ENCODE peak calls at places on chromosomes 7 and 10, in seven cellular contexts. F, Q, N, V, D, W and T are unnamed samples.

GRCh38 chr10:95290446-95290800 is 380 bp downstream of the PDLIM1 start:
- DNase-seq in F (no peak), Q (no peak), N (no peak), V (no peak), D (no peak), W (no peak), T (no peak)

GRCh38 chr10:70858759-70859158 is 29.6 kb downstream of the PCBD1 start:
- DNase-seq in F (no peak), Q (no peak), N (no peak), V (no peak), D (no peak), W (no peak), T (no peak)

GRCh38 chr7:102190777-102191176 is 95.9 kb upstream of the SH2B2 start:
- DNase-seq in F (no peak), Q (no peak), N (no peak), V (no peak), D (no peak), W (no peak), T (no peak)

GRCh38 chr7:132419538-132419937 is 156.7 kb downstream of the PLXNA4 start:
- DNase-seq in F (no peak), Q (no peak), N (no peak), V (no peak), D (peak), W (no peak), T (no peak)

GRCh38 chr10:69269761-69270160 is 8.5 kb upstream of the HK1 start:
- DNase-seq in F (peak), Q (no peak), N (no peak), V (no peak), D (peak), W (peak), T (no peak)

GRCh38 chr10:17236468-17236886 is 8.4 kb downstream of the VIM start:
- DNase-seq in F (no peak), Q (no peak), N (no peak), V (no peak), D (peak), W (no peak), T (no peak)

GRCh38 chr10:128850647-128851046 is 616.4 kb upstream of the MGMT start:
- DNase-seq in F (no peak), Q (no peak), N (no peak), V (no peak), D (no peak), W (no peak), T (no peak)

GRCh38 chr7:46566375-46566774 is 645.3 kb upstream of the IGFBP3 start:
- DNase-seq in F (peak), Q (no peak), N (no peak), V (no peak), D (no peak), W (no peak), T (no peak)

GRCh38 chr10:106387063-106387462 is 777.4 kb downstream of the SORCS1 start:
- DNase-seq in F (peak), Q (no peak), N (no peak), V (no peak), D (no peak), W (no peak), T (no peak)

GRCh38 chr7:103702454-103702853 is 256.4 kb upstream of the SLC26A5 start:
- DNase-seq in F (peak), Q (no peak), N (no peak), V (no peak), D (no peak), W (no peak), T (no peak)

GRCh38 chr10:33291053-33291592 is 43.3 kb downstream of the NRP1 start:
- DNase-seq in F (peak), Q (no peak), N (no peak), V (no peak), D (peak), W (peak), T (no peak)

GRCh38 chr7:30681262-30682130 is 760 bp downstream of the CRHR2 start:
- DNase-seq in F (no peak), Q (no peak), N (peak), V (peak), D (no peak), W (no peak), T (peak)

GRCh38 chr10:110488944-110489343 is 8.8 kb upstream of the DUSP5 start:
- DNase-seq in F (no peak), Q (no peak), N (no peak), V (no peak), D (no peak), W (no peak), T (no peak)

GRCh38 chr7:18420758-18421157 is 74.8 kb upstream of the HDAC9 start:
- DNase-seq in F (peak), Q (no peak), N (no peak), V (no peak), D (peak), W (no peak), T (no peak)

GRCh38 chr7:108848486-108848885 is 278.8 kb downstream of the DNAJB9 start:
- DNase-seq in F (no peak), Q (no peak), N (no peak), V (peak), D (no peak), W (no peak), T (no peak)

GRCh38 chr10:70359017-70359550 is 23.3 kb downstream of the LRRC20 start:
- DNase-seq in F (no peak), Q (no peak), N (no peak), V (no peak), D (no peak), W (no peak), T (no peak)

GRCh38 chr7:136086712-136087111 is 109.6 kb upstream of the MTPN start:
- DNase-seq in F (peak), Q (peak), N (peak), V (peak), D (peak), W (peak), T (peak)

DNA sequence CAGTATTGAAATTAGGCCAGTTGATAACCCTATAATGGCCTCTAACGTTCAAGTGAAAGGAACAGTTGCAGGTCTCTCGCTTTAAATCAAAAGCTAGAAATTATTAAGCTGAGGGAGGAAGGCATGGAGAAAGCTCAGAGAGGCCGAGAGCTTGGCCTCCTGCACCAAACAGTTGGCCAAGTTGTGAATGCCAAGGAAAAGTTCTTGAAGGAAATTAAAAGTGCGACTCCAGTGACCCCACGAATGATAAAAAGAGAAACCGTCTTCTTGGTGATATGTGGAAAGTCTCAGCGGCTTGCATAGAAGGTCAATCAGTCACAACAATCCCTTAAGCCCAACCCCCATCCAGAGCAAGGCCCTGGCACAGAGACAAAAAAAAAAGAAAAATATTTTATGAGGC is 42.8 kb upstream of the INPP5A start:
- DNase-seq in F (no peak), Q (no peak), N (no peak), V (no peak), D (no peak), W (no peak), T (no peak)
- H2BK5ac ChIP-seq in F (no peak), Q (no peak), N (no peak), V (no peak), D (no peak), W (no peak), T (no peak)

GRCh38 chr7:6237730-6238129 is 34.7 kb downstream of the CYTH3 start:
- DNase-seq in F (no peak), Q (no peak), N (no peak), V (no peak), D (no peak), W (no peak), T (no peak)
- H2BK5ac ChIP-seq in F (no peak), Q (no peak), N (no peak), V (no peak), D (no peak), W (no peak), T (no peak)

GRCh38 chr7:140006600-140006999 is 56.2 kb downstream of the PARP12 start:
- DNase-seq in F (no peak), Q (no peak), N (no peak), V (no peak), D (no peak), W (no peak), T (no peak)

GRCh38 chr7:140008755-140009610 is 53.8 kb downstream of the PARP12 start:
- DNase-seq in F (no peak), Q (no peak), N (no peak), V (no peak), D (no peak), W (no peak), T (no peak)

GRCh38 chr7:140005341-140005740 is 57.4 kb downstream of the PARP12 start:
- DNase-seq in F (no peak), Q (no peak), N (no peak), V (no peak), D (no peak), W (no peak), T (no peak)

GRCh38 chr7:140005754-140006503 is 56.8 kb downstream of the PARP12 start:
- DNase-seq in F (no peak), Q (peak), N (peak), V (peak), D (peak), W (no peak), T (peak)

GRCh38 chr7:140007051-140007690 is 55.6 kb downstream of the PARP12 start:
- DNase-seq in F (no peak), Q (no peak), N (no peak), V (no peak), D (no peak), W (no peak), T (no peak)
- H2BK5ac ChIP-seq in F (no peak), Q (no peak), N (no peak), V (no peak), D (no peak), W (no peak), T (no peak)

DNA sequence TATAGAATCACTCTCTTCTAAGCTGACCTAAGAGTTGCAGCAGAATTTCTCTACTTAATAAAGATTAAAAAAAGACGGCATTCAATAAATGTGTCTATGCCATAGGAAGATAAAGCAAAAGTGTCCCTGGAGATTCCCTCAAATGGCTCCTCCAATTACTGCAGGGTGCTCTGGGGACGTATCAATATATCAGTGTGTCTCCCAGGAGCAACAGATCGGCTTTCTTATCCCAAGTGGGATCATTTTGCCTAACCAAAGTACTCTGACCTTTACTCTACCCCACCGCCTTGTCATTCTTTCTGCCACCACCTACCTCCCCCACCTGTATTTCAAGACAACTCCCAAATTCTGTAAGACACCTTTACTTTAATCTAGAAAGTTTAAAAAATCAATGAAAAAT is 202.0 kb upstream of the SEMA3C start:
- DNase-seq in F (no peak), Q (no peak), N (no peak), V (no peak), D (no peak), W (no peak), T (no peak)
- H2BK5ac ChIP-seq in F (no peak), Q (no peak), N (no peak), V (no peak), D (no peak), W (no peak), T (no peak)

GRCh38 chr10:118485641-118486040 is 109.8 kb downstream of the PRLHR start:
- DNase-seq in F (no peak), Q (no peak), N (no peak), V (no peak), D (no peak), W (no peak), T (no peak)

GRCh38 chr10:118481871-118482270 is 113.6 kb downstream of the PRLHR start:
- DNase-seq in F (no peak), Q (no peak), N (no peak), V (no peak), D (no peak), W (no peak), T (no peak)

GRCh38 chr10:118482393-118483331 is 112.8 kb downstream of the PRLHR start:
- DNase-seq in F (no peak), Q (no peak), N (no peak), V (no peak), D (no peak), W (no peak), T (no peak)

GRCh38 chr10:118484152-118484871 is 111.1 kb downstream of the PRLHR start:
- DNase-seq in F (no peak), Q (no peak), N (no peak), V (no peak), D (no peak), W (no peak), T (no peak)

GRCh38 chr10:118483496-118483895 is 112.0 kb downstream of the PRLHR start:
- DNase-seq in F (no peak), Q (no peak), N (no peak), V (no peak), D (no peak), W (no peak), T (no peak)
- H2BK5ac ChIP-seq in F (no peak), Q (no peak), N (no peak), V (no peak), D (no peak), W (no peak), T (no peak)

GRCh38 chr7:216360-217300 is 24.3 kb downstream of the FAM20C start:
- DNase-seq in F (no peak), Q (no peak), N (no peak), V (no peak), D (peak), W (no peak), T (no peak)

GRCh38 chr7:218316-218715 is 25.9 kb downstream of the FAM20C start:
- DNase-seq in F (no peak), Q (no peak), N (no peak), V (no peak), D (no peak), W (no peak), T (no peak)

GRCh38 chr7:218896-219580 is 26.7 kb downstream of the FAM20C start:
- DNase-seq in F (no peak), Q (no peak), N (no peak), V (no peak), D (no peak), W (no peak), T (no peak)

GRCh38 chr7:219581-220150 is 27.3 kb downstream of the FAM20C start:
- DNase-seq in F (no peak), Q (no peak), N (no peak), V (no peak), D (no peak), W (no peak), T (no peak)

DNA sequence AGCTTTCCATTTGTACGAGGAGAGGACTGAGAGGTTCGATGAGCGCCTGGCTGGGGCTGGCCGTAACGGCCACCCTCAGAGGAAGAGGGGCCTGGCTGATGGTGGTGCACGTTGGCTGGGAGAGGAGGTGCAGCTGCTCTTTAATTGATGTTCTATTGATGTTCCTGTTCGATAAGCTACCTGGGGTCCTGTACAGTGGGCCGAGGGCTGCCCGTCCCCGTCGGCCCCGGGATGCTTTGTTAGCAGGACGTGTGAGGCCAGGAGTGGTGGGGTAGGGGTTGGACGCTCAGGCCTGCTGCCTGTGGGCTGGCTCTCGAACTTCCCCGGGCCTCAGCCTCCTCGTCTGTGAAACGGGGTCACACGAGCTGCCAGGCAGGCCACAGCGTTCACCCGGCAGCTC is 25.4 kb downstream of the FAM20C start:
- DNase-seq in F (no peak), Q (no peak), N (no peak), V (no peak), D (no peak), W (no peak), T (no peak)
- H2BK5ac ChIP-seq in F (no peak), Q (no peak), N (no peak), V (no peak), D (no peak), W (no peak), T (no peak)

DNA sequence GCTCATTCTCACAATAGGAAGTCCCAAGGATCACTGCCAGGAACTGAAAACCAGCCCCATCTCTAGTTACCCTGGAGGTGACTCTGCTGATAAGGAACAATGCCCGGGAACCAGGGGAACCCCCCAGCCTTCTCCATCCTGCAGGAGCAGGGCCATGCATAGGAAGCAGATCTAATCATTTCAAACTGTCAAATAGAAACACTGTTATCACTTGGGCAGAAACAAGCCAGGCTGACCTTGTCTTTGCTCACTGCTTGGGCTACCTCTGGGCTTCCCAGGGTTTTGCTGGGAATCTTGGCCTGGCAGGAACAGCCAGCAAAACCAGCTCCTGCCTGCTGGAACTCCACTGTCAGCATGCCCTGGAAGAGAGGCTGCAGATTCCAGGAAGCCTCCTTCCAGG is 114.1 kb downstream of the RNF216 start:
- DNase-seq in F (peak), Q (no peak), N (no peak), V (no peak), D (no peak), W (no peak), T (peak)
- H2BK5ac ChIP-seq in F (no peak), Q (no peak), N (no peak), V (no peak), D (no peak), W (no peak), T (peak)

GRCh38 chr7:114856625-114857024 is 65.3 kb upstream of the MDFIC start:
- DNase-seq in F (peak), Q (peak), N (no peak), V (no peak), D (no peak), W (no peak), T (peak)

GRCh38 chr7:114857605-114858004 is 64.3 kb upstream of the MDFIC start:
- DNase-seq in F (peak), Q (no peak), N (no peak), V (no peak), D (no peak), W (no peak), T (peak)

GRCh38 chr7:114859477-114859876 is 62.4 kb upstream of the MDFIC start:
- DNase-seq in F (no peak), Q (no peak), N (no peak), V (no peak), D (no peak), W (no peak), T (no peak)

GRCh38 chr7:114862406-114862805 is 59.5 kb upstream of the MDFIC start:
- DNase-seq in F (no peak), Q (no peak), N (no peak), V (no peak), D (no peak), W (no peak), T (no peak)

DNA sequence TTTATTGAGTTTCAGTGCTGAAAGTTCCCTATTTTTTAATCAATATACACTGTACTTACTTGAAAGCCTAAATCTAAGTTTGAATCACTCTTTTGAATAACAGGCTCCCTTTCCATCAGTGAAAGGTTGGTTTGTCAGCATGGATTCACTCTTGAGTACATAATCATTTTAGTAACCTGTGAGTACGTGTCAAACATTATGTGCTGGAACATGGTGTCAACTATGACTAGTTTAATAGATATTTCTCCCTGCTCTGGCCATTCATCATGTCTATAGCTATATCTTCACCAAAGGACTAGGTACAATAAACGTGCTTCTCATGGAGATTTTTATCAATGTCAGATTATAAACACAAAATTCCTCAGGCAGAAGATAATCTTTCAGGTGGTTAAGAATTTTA is 61.7 kb upstream of the MDFIC start:
- DNase-seq in F (no peak), Q (no peak), N (no peak), V (no peak), D (no peak), W (no peak), T (no peak)
- H2BK5ac ChIP-seq in F (no peak), Q (no peak), N (no peak), V (no peak), D (no peak), W (no peak), T (no peak)